ENCODE peak calls at places on chromosomes 12 and 14, in ten cellular contexts. One of them, this sample, is unnamed.

GRCh38 chr14:94560782-94561655 is at the start of gene SERPINA4:
- DNase-seq in HTR-8/SVneo: no peak
- DNase-seq in GM12865: no peak
- DNase-seq in hypothalamus: no peak
- DNase-seq in RPMI7951: no peak
- DNase-seq in A549: no peak
- DNase-seq in glutamatergic neuron: no peak
- DNase-seq in T-cell: no peak
- DNase-seq in activated CD8-positive, alpha-beta memory T cell treated with anti-CD3 and anti-CD28 coated beads, Interleukin-2, amount 50 U/mL, for 48 hours: no peak
- DNase-seq in HT1080: no peak
- DNase-seq in this sample: no peak

GRCh38 chr14:95245334-95245733 is 74.4 kb downstream of the CLMN start:
- DNase-seq in HTR-8/SVneo: no peak
- DNase-seq in GM12865: no peak
- DNase-seq in hypothalamus: no peak
- DNase-seq in RPMI7951: no peak
- DNase-seq in A549: no peak
- DNase-seq in glutamatergic neuron: no peak
- DNase-seq in T-cell: no peak
- DNase-seq in activated CD8-positive, alpha-beta memory T cell treated with anti-CD3 and anti-CD28 coated beads, Interleukin-2, amount 50 U/mL, for 48 hours: no peak
- DNase-seq in HT1080: no peak
- DNase-seq in this sample: no peak

GRCh38 chr14:23174785-23175184 is 8.7 kb downstream of the SLC7A8 start:
- DNase-seq in HTR-8/SVneo: no peak
- DNase-seq in GM12865: no peak
- DNase-seq in hypothalamus: no peak
- DNase-seq in RPMI7951: no peak
- DNase-seq in A549: no peak
- DNase-seq in glutamatergic neuron: no peak
- DNase-seq in T-cell: no peak
- DNase-seq in activated CD8-positive, alpha-beta memory T cell treated with anti-CD3 and anti-CD28 coated beads, Interleukin-2, amount 50 U/mL, for 48 hours: no peak
- DNase-seq in HT1080: no peak
- DNase-seq in this sample: no peak

GRCh38 chr14:77598366-77599050 is 17.9 kb downstream of the SPTLC2 start:
- DNase-seq in HTR-8/SVneo: no peak
- DNase-seq in GM12865: no peak
- DNase-seq in hypothalamus: no peak
- DNase-seq in RPMI7951: no peak
- DNase-seq in A549: no peak
- DNase-seq in glutamatergic neuron: no peak
- DNase-seq in T-cell: no peak
- DNase-seq in activated CD8-positive, alpha-beta memory T cell treated with anti-CD3 and anti-CD28 coated beads, Interleukin-2, amount 50 U/mL, for 48 hours: no peak
- DNase-seq in HT1080: no peak
- DNase-seq in this sample: no peak

GRCh38 chr14:53964249-53964648 is 7.6 kb upstream of the BMP4 start:
- DNase-seq in HTR-8/SVneo: no peak
- DNase-seq in GM12865: no peak
- DNase-seq in hypothalamus: no peak
- DNase-seq in RPMI7951: peak
- DNase-seq in A549: no peak
- DNase-seq in glutamatergic neuron: no peak
- DNase-seq in T-cell: no peak
- DNase-seq in activated CD8-positive, alpha-beta memory T cell treated with anti-CD3 and anti-CD28 coated beads, Interleukin-2, amount 50 U/mL, for 48 hours: no peak
- DNase-seq in HT1080: peak
- DNase-seq in this sample: no peak

GRCh38 chr12:66931091-66931490 is 252.2 kb upstream of the GRIP1 start:
- DNase-seq in HTR-8/SVneo: no peak
- DNase-seq in GM12865: no peak
- DNase-seq in hypothalamus: no peak
- DNase-seq in RPMI7951: no peak
- DNase-seq in A549: no peak
- DNase-seq in glutamatergic neuron: no peak
- DNase-seq in T-cell: no peak
- DNase-seq in activated CD8-positive, alpha-beta memory T cell treated with anti-CD3 and anti-CD28 coated beads, Interleukin-2, amount 50 U/mL, for 48 hours: no peak
- DNase-seq in HT1080: no peak
- DNase-seq in this sample: no peak

GRCh38 chr12:32920506-32921085 is 24.0 kb upstream of the PKP2 start:
- DNase-seq in HTR-8/SVneo: no peak
- DNase-seq in GM12865: no peak
- DNase-seq in hypothalamus: no peak
- DNase-seq in RPMI7951: no peak
- DNase-seq in A549: no peak
- DNase-seq in glutamatergic neuron: no peak
- DNase-seq in T-cell: no peak
- DNase-seq in activated CD8-positive, alpha-beta memory T cell treated with anti-CD3 and anti-CD28 coated beads, Interleukin-2, amount 50 U/mL, for 48 hours: no peak
- DNase-seq in HT1080: no peak
- DNase-seq in this sample: no peak

GRCh38 chr14:76264384-76264783 is 111.6 kb upstream of the ESRRB start:
- DNase-seq in HTR-8/SVneo: no peak
- DNase-seq in GM12865: no peak
- DNase-seq in hypothalamus: no peak
- DNase-seq in RPMI7951: no peak
- DNase-seq in A549: no peak
- DNase-seq in glutamatergic neuron: no peak
- DNase-seq in T-cell: no peak
- DNase-seq in activated CD8-positive, alpha-beta memory T cell treated with anti-CD3 and anti-CD28 coated beads, Interleukin-2, amount 50 U/mL, for 48 hours: no peak
- DNase-seq in HT1080: no peak
- DNase-seq in this sample: no peak

GRCh38 chr14:61662437-61663311 is 32.6 kb upstream of the HIF1A start:
- DNase-seq in HTR-8/SVneo: peak
- DNase-seq in GM12865: peak
- DNase-seq in hypothalamus: no peak
- DNase-seq in RPMI7951: peak
- DNase-seq in A549: peak
- DNase-seq in glutamatergic neuron: no peak
- DNase-seq in T-cell: no peak
- DNase-seq in activated CD8-positive, alpha-beta memory T cell treated with anti-CD3 and anti-CD28 coated beads, Interleukin-2, amount 50 U/mL, for 48 hours: peak
- DNase-seq in HT1080: peak
- DNase-seq in this sample: peak

GRCh38 chr12:115960868-115961802 is 316.4 kb downstream of the MED13L start:
- DNase-seq in HTR-8/SVneo: no peak
- DNase-seq in GM12865: no peak
- DNase-seq in hypothalamus: no peak
- DNase-seq in RPMI7951: no peak
- DNase-seq in A549: no peak
- DNase-seq in glutamatergic neuron: no peak
- DNase-seq in T-cell: no peak
- DNase-seq in activated CD8-positive, alpha-beta memory T cell treated with anti-CD3 and anti-CD28 coated beads, Interleukin-2, amount 50 U/mL, for 48 hours: no peak
- DNase-seq in HT1080: no peak
- DNase-seq in this sample: peak

GRCh38 chr12:27644446-27644845 is 51.8 kb upstream of the REP15 start:
- DNase-seq in HTR-8/SVneo: no peak
- DNase-seq in GM12865: no peak
- DNase-seq in hypothalamus: no peak
- DNase-seq in RPMI7951: no peak
- DNase-seq in A549: no peak
- DNase-seq in glutamatergic neuron: no peak
- DNase-seq in T-cell: no peak
- DNase-seq in activated CD8-positive, alpha-beta memory T cell treated with anti-CD3 and anti-CD28 coated beads, Interleukin-2, amount 50 U/mL, for 48 hours: no peak
- DNase-seq in HT1080: no peak
- DNase-seq in this sample: no peak

GRCh38 chr14:79992799-79993198 is 218.5 kb downstream of the DIO2 start:
- DNase-seq in HTR-8/SVneo: no peak
- DNase-seq in GM12865: no peak
- DNase-seq in hypothalamus: no peak
- DNase-seq in RPMI7951: no peak
- DNase-seq in A549: no peak
- DNase-seq in glutamatergic neuron: no peak
- DNase-seq in T-cell: no peak
- DNase-seq in activated CD8-positive, alpha-beta memory T cell treated with anti-CD3 and anti-CD28 coated beads, Interleukin-2, amount 50 U/mL, for 48 hours: no peak
- DNase-seq in HT1080: no peak
- DNase-seq in this sample: no peak

GRCh38 chr12:103169-103981 is 36.8 kb downstream of the IQSEC3 start:
- DNase-seq in HTR-8/SVneo: no peak
- DNase-seq in GM12865: peak
- DNase-seq in hypothalamus: no peak
- DNase-seq in RPMI7951: no peak
- DNase-seq in A549: peak
- DNase-seq in glutamatergic neuron: no peak
- DNase-seq in T-cell: no peak
- DNase-seq in activated CD8-positive, alpha-beta memory T cell treated with anti-CD3 and anti-CD28 coated beads, Interleukin-2, amount 50 U/mL, for 48 hours: no peak
- DNase-seq in HT1080: no peak
- DNase-seq in this sample: no peak

GRCh38 chr12:44154128-44154527 is 318.2 kb downstream of the TMEM117 start:
- DNase-seq in HTR-8/SVneo: no peak
- DNase-seq in GM12865: no peak
- DNase-seq in hypothalamus: no peak
- DNase-seq in RPMI7951: no peak
- DNase-seq in A549: no peak
- DNase-seq in glutamatergic neuron: no peak
- DNase-seq in T-cell: no peak
- DNase-seq in activated CD8-positive, alpha-beta memory T cell treated with anti-CD3 and anti-CD28 coated beads, Interleukin-2, amount 50 U/mL, for 48 hours: no peak
- DNase-seq in HT1080: no peak
- DNase-seq in this sample: no peak

GRCh38 chr12:66191547-66192126 is 2.6 kb downstream of the IRAK3 start:
- DNase-seq in HTR-8/SVneo: no peak
- DNase-seq in GM12865: no peak
- DNase-seq in hypothalamus: no peak
- DNase-seq in RPMI7951: no peak
- DNase-seq in A549: no peak
- DNase-seq in glutamatergic neuron: no peak
- DNase-seq in T-cell: no peak
- DNase-seq in activated CD8-positive, alpha-beta memory T cell treated with anti-CD3 and anti-CD28 coated beads, Interleukin-2, amount 50 U/mL, for 48 hours: no peak
- DNase-seq in HT1080: no peak
- DNase-seq in this sample: no peak

GRCh38 chr12:50597200-50598195 is 92.7 kb downstream of the DIP2B start:
- DNase-seq in HTR-8/SVneo: peak
- DNase-seq in GM12865: peak
- DNase-seq in hypothalamus: no peak
- DNase-seq in RPMI7951: peak
- DNase-seq in A549: peak
- DNase-seq in glutamatergic neuron: no peak
- DNase-seq in T-cell: no peak
- DNase-seq in activated CD8-positive, alpha-beta memory T cell treated with anti-CD3 and anti-CD28 coated beads, Interleukin-2, amount 50 U/mL, for 48 hours: peak
- DNase-seq in HT1080: peak
- DNase-seq in this sample: no peak

GRCh38 chr12:57157588-57158173 is 10.3 kb upstream of the LRP1-AS start:
- DNase-seq in HTR-8/SVneo: no peak
- DNase-seq in GM12865: no peak
- DNase-seq in hypothalamus: no peak
- DNase-seq in RPMI7951: no peak
- DNase-seq in A549: no peak
- DNase-seq in glutamatergic neuron: no peak
- DNase-seq in T-cell: no peak
- DNase-seq in activated CD8-positive, alpha-beta memory T cell treated with anti-CD3 and anti-CD28 coated beads, Interleukin-2, amount 50 U/mL, for 48 hours: no peak
- DNase-seq in HT1080: no peak
- DNase-seq in this sample: no peak

GRCh38 chr12:119183942-119184695 is 5.4 kb downstream of the HSPB8 start:
- DNase-seq in HTR-8/SVneo: no peak
- DNase-seq in GM12865: no peak
- DNase-seq in hypothalamus: no peak
- DNase-seq in RPMI7951: no peak
- DNase-seq in A549: no peak
- DNase-seq in glutamatergic neuron: no peak
- DNase-seq in T-cell: no peak
- DNase-seq in activated CD8-positive, alpha-beta memory T cell treated with anti-CD3 and anti-CD28 coated beads, Interleukin-2, amount 50 U/mL, for 48 hours: no peak
- DNase-seq in HT1080: no peak
- DNase-seq in this sample: no peak

GRCh38 chr14:43956741-43957140 is 550.3 kb downstream of the FSCB start:
- DNase-seq in HTR-8/SVneo: no peak
- DNase-seq in GM12865: no peak
- DNase-seq in hypothalamus: no peak
- DNase-seq in RPMI7951: no peak
- DNase-seq in A549: no peak
- DNase-seq in glutamatergic neuron: no peak
- DNase-seq in T-cell: no peak
- DNase-seq in activated CD8-positive, alpha-beta memory T cell treated with anti-CD3 and anti-CD28 coated beads, Interleukin-2, amount 50 U/mL, for 48 hours: no peak
- DNase-seq in HT1080: no peak
- DNase-seq in this sample: no peak

GRCh38 chr14:77738559-77739250 is 22.3 kb downstream of the SNW1 start:
- DNase-seq in HTR-8/SVneo: no peak
- DNase-seq in GM12865: peak
- DNase-seq in hypothalamus: no peak
- DNase-seq in RPMI7951: peak
- DNase-seq in A549: no peak
- DNase-seq in glutamatergic neuron: no peak
- DNase-seq in T-cell: no peak
- DNase-seq in activated CD8-positive, alpha-beta memory T cell treated with anti-CD3 and anti-CD28 coated beads, Interleukin-2, amount 50 U/mL, for 48 hours: no peak
- DNase-seq in HT1080: peak
- DNase-seq in this sample: no peak

GRCh38 chr12:83634726-83635267 is 948.1 kb downstream of the TMTC2 start:
- DNase-seq in HTR-8/SVneo: no peak
- DNase-seq in GM12865: no peak
- DNase-seq in hypothalamus: no peak
- DNase-seq in RPMI7951: no peak
- DNase-seq in A549: no peak
- DNase-seq in glutamatergic neuron: no peak
- DNase-seq in T-cell: no peak
- DNase-seq in activated CD8-positive, alpha-beta memory T cell treated with anti-CD3 and anti-CD28 coated beads, Interleukin-2, amount 50 U/mL, for 48 hours: no peak
- DNase-seq in HT1080: no peak
- DNase-seq in this sample: no peak

GRCh38 chr12:42343721-42344120 is 17.8 kb downstream of the PPHLN1 start:
- DNase-seq in HTR-8/SVneo: no peak
- DNase-seq in GM12865: no peak
- DNase-seq in hypothalamus: no peak
- DNase-seq in RPMI7951: no peak
- DNase-seq in A549: no peak
- DNase-seq in glutamatergic neuron: no peak
- DNase-seq in T-cell: no peak
- DNase-seq in activated CD8-positive, alpha-beta memory T cell treated with anti-CD3 and anti-CD28 coated beads, Interleukin-2, amount 50 U/mL, for 48 hours: no peak
- DNase-seq in HT1080: no peak
- DNase-seq in this sample: no peak

GRCh38 chr12:55019784-55020183 is at the start of gene NEUROD4:
- DNase-seq in HTR-8/SVneo: peak
- DNase-seq in GM12865: peak
- DNase-seq in hypothalamus: no peak
- DNase-seq in RPMI7951: peak
- DNase-seq in A549: no peak
- DNase-seq in glutamatergic neuron: peak
- DNase-seq in T-cell: no peak
- DNase-seq in activated CD8-positive, alpha-beta memory T cell treated with anti-CD3 and anti-CD28 coated beads, Interleukin-2, amount 50 U/mL, for 48 hours: no peak
- DNase-seq in HT1080: peak
- DNase-seq in this sample: no peak

This sample was measured in upper lobe of left lung.